ENCODE peak calls at places on chromosomes 13 and 19, in six cellular contexts. One of them, this sample, is unnamed.

GRCh38 chr13:101382701-101383100 is 33.6 kb downstream of the NALCN start:
- DNase-seq in H54: no peak
- DNase-seq in GM04504: no peak
- DNase-seq in prostate gland: no peak
- DNase-seq in activated CD8-positive, alpha-beta T cell treated with anti-CD3 and anti-CD28 coated beads, Interleukin-2, amount 10 ng/mL, durations not matched to agents 7 days and 5 days: no peak
- DNase-seq in NCI-H1694 treated with DMSO at 0.1 percent for 48 hours: no peak
- DNase-seq in this sample: no peak

GRCh38 chr13:38494445-38494844 is 144.8 kb downstream of the UFM1 start:
- DNase-seq in H54: no peak
- DNase-seq in GM04504: no peak
- DNase-seq in prostate gland: no peak
- DNase-seq in activated CD8-positive, alpha-beta T cell treated with anti-CD3 and anti-CD28 coated beads, Interleukin-2, amount 10 ng/mL, durations not matched to agents 7 days and 5 days: no peak
- DNase-seq in NCI-H1694 treated with DMSO at 0.1 percent for 48 hours: no peak
- DNase-seq in this sample: no peak

GRCh38 chr19:29326849-29327840 is 114.2 kb upstream of the UQCRFS1 start:
- DNase-seq in H54: no peak
- DNase-seq in GM04504: no peak
- DNase-seq in prostate gland: peak; percentile 2
- DNase-seq in activated CD8-positive, alpha-beta T cell treated with anti-CD3 and anti-CD28 coated beads, Interleukin-2, amount 10 ng/mL, durations not matched to agents 7 days and 5 days: peak; percentile 13
- DNase-seq in NCI-H1694 treated with DMSO at 0.1 percent for 48 hours: no peak
- DNase-seq in this sample: no peak

GRCh38 chr19:17549088-17549740 is 6.2 kb upstream of the COLGALT1 start:
- DNase-seq in H54: no peak
- DNase-seq in GM04504: no peak
- DNase-seq in prostate gland: no peak
- DNase-seq in activated CD8-positive, alpha-beta T cell treated with anti-CD3 and anti-CD28 coated beads, Interleukin-2, amount 10 ng/mL, durations not matched to agents 7 days and 5 days: no peak
- DNase-seq in NCI-H1694 treated with DMSO at 0.1 percent for 48 hours: no peak
- DNase-seq in this sample: no peak

GRCh38 chr13:36282818-36283432 is 14.7 kb downstream of the CCDC169 start:
- DNase-seq in H54: no peak
- DNase-seq in GM04504: no peak
- DNase-seq in prostate gland: no peak
- DNase-seq in activated CD8-positive, alpha-beta T cell treated with anti-CD3 and anti-CD28 coated beads, Interleukin-2, amount 10 ng/mL, durations not matched to agents 7 days and 5 days: no peak
- DNase-seq in NCI-H1694 treated with DMSO at 0.1 percent for 48 hours: peak; percentile 52
- DNase-seq in this sample: no peak

GRCh38 chr19:7575426-7576040 is 20.1 kb upstream of the CAMSAP3 start:
- DNase-seq in H54: no peak
- DNase-seq in GM04504: no peak
- DNase-seq in prostate gland: no peak
- DNase-seq in activated CD8-positive, alpha-beta T cell treated with anti-CD3 and anti-CD28 coated beads, Interleukin-2, amount 10 ng/mL, durations not matched to agents 7 days and 5 days: no peak
- DNase-seq in NCI-H1694 treated with DMSO at 0.1 percent for 48 hours: no peak
- DNase-seq in this sample: no peak

GRCh38 chr19:56088454-56089215 is 32.5 kb downstream of the ZNF787 start:
- DNase-seq in H54: no peak
- DNase-seq in GM04504: no peak
- DNase-seq in prostate gland: no peak
- DNase-seq in activated CD8-positive, alpha-beta T cell treated with anti-CD3 and anti-CD28 coated beads, Interleukin-2, amount 10 ng/mL, durations not matched to agents 7 days and 5 days: no peak
- DNase-seq in NCI-H1694 treated with DMSO at 0.1 percent for 48 hours: no peak
- DNase-seq in this sample: no peak

GRCh38 chr19:56566904-56567273 is 379 bp upstream of the ZNF470 start:
- DNase-seq in H54: no peak
- DNase-seq in GM04504: no peak
- DNase-seq in prostate gland: peak; percentile 22
- DNase-seq in activated CD8-positive, alpha-beta T cell treated with anti-CD3 and anti-CD28 coated beads, Interleukin-2, amount 10 ng/mL, durations not matched to agents 7 days and 5 days: peak; percentile 64
- DNase-seq in NCI-H1694 treated with DMSO at 0.1 percent for 48 hours: peak; percentile 22
- DNase-seq in this sample: peak; percentile 90

GRCh38 chr13:99484405-99484981 is 16.8 kb upstream of the TM9SF2 start:
- DNase-seq in H54: no peak
- DNase-seq in GM04504: peak; percentile 63
- DNase-seq in prostate gland: no peak
- DNase-seq in activated CD8-positive, alpha-beta T cell treated with anti-CD3 and anti-CD28 coated beads, Interleukin-2, amount 10 ng/mL, durations not matched to agents 7 days and 5 days: peak; percentile 63
- DNase-seq in NCI-H1694 treated with DMSO at 0.1 percent for 48 hours: no peak
- DNase-seq in this sample: no peak

GRCh38 chr19:5038631-5039271 is 69.8 kb downstream of the KDM4B start:
- DNase-seq in H54: no peak
- DNase-seq in GM04504: no peak
- DNase-seq in prostate gland: no peak
- DNase-seq in activated CD8-positive, alpha-beta T cell treated with anti-CD3 and anti-CD28 coated beads, Interleukin-2, amount 10 ng/mL, durations not matched to agents 7 days and 5 days: no peak
- DNase-seq in NCI-H1694 treated with DMSO at 0.1 percent for 48 hours: no peak
- DNase-seq in this sample: no peak

GRCh38 chr19:5823579-5824281 is 15.8 kb downstream of the FUT6 start:
- DNase-seq in H54: no peak
- DNase-seq in GM04504: no peak
- DNase-seq in prostate gland: no peak
- DNase-seq in activated CD8-positive, alpha-beta T cell treated with anti-CD3 and anti-CD28 coated beads, Interleukin-2, amount 10 ng/mL, durations not matched to agents 7 days and 5 days: no peak
- DNase-seq in NCI-H1694 treated with DMSO at 0.1 percent for 48 hours: no peak
- DNase-seq in this sample: no peak

GRCh38 chr13:104460553-104460952 is 1394.3 kb upstream of the SLC10A2 start:
- DNase-seq in H54: no peak
- DNase-seq in GM04504: no peak
- DNase-seq in prostate gland: no peak
- DNase-seq in activated CD8-positive, alpha-beta T cell treated with anti-CD3 and anti-CD28 coated beads, Interleukin-2, amount 10 ng/mL, durations not matched to agents 7 days and 5 days: no peak
- DNase-seq in NCI-H1694 treated with DMSO at 0.1 percent for 48 hours: no peak
- DNase-seq in this sample: no peak